ENCODE peak calls at places on chromosome 22, in seven cellular contexts. V is lower leg skin; U is CD8-positive, alpha-beta T cell; L is GM20000; F is lower lobe of right lung; X is cardiac muscle cell; W is HFF-Myc. Q is an unnamed sample.

GRCh38 chr22:39216143-39216490 is 28.7 kb downstream of the PDGFB start:
- DNase-seq in F (peak; percentile 34), L (no peak), X (no peak), U (no peak), W (no peak), V (no peak), Q (no peak)

GRCh38 chr22:46351767-46352166 is 16.3 kb downstream of the TRMU start:
- DNase-seq in F (peak; percentile 40), W (no peak), X (no peak), U (no peak), L (no peak), V (no peak), Q (no peak)

GRCh38 chr22:40674274-40674673 is 5.0 kb upstream of the MCHR1 start:
- DNase-seq in L (no peak), V (no peak), F (no peak), U (no peak), X (no peak), W (no peak), Q (no peak)

GRCh38 chr22:18091916-18092526 is 14.2 kb downstream of the PEX26 start:
- DNase-seq in V (peak; percentile 40), W (no peak), F (no peak), L (no peak), X (peak; percentile 23), U (no peak), Q (no peak)

GRCh38 chr22:22235564-22235963 is 9.0 kb upstream of the VPREB1 start:
- DNase-seq in L (peak; percentile 70), U (peak; percentile 37), F (no peak), W (no peak), X (no peak), V (no peak), Q (no peak)

GRCh38 chr22:50271519-50271970 is 1.4 kb upstream of the MAPK11 start:
- DNase-seq in W (no peak), V (no peak), U (peak; percentile 50), F (no peak), L (peak; percentile 92), X (peak; percentile 64), Q (no peak)

GRCh38 chr22:46653596-46653995 is 33.4 kb downstream of the GRAMD4 start:
- DNase-seq in U (no peak), W (no peak), V (no peak), F (no peak), L (peak; percentile 72), X (no peak), Q (no peak)

GRCh38 chr22:37704645-37705044 is 7.8 kb downstream of the TRIOBP start:
- DNase-seq in U (no peak), X (no peak), L (no peak), F (no peak), W (no peak), V (no peak), Q (no peak)

GRCh38 chr22:20086763-20087162 is 6.7 kb downstream of the DGCR8 start:
- DNase-seq in W (no peak), U (no peak), X (no peak), F (peak; percentile 5), L (no peak), V (no peak), Q (no peak)

GRCh38 chr22:36349726-36350125 is 38.0 kb downstream of the MYH9 start:
- DNase-seq in V (no peak), U (no peak), X (no peak), W (no peak), L (no peak), F (no peak), Q (no peak)

GRCh38 chr22:25068701-25069100 is 116.2 kb downstream of the KIAA1671 start:
- DNase-seq in L (no peak), U (no peak), V (no peak), F (no peak), W (no peak), X (no peak), Q (no peak)

GRCh38 chr22:26585104-26585790 is 4.7 kb downstream of the TPST2 start:
- DNase-seq in U (no peak), W (no peak), F (peak; percentile 66), V (no peak), X (peak; percentile 39), L (no peak), Q (peak; percentile 44)

GRCh38 chr22:40889116-40889515 is 27.2 kb upstream of the DNAJB7 start:
- DNase-seq in L (no peak), U (no peak), W (no peak), F (no peak), V (no peak), X (no peak), Q (no peak)

GRCh38 chr22:23403720-23404688 is 176.1 kb downstream of the IGLL1 start:
- DNase-seq in L (no peak), V (no peak), U (no peak), X (peak; percentile 18), W (no peak), F (no peak), Q (no peak)

GRCh38 chr22:31836010-31836409 is 82.2 kb downstream of the DEPDC5 start:
- DNase-seq in V (no peak), U (no peak), F (no peak), X (no peak), W (no peak), L (no peak), Q (no peak)
- TF ChIP-seq CTCF in V (no peak), U (no peak), F (no peak), X (no peak), W (no peak), L (no peak), Q (no peak)

GRCh38 chr22:28052818-28053217 is 133.8 kb upstream of the PITPNB start:
- DNase-seq in F (no peak), V (no peak), W (no peak), X (no peak), U (no peak), L (no peak), Q (no peak)
- TF ChIP-seq CTCF in F (no peak), V (no peak), W (no peak), X (no peak), U (no peak), L (no peak), Q (no peak)

GRCh38 chr22:45268958-45269844 is 15.5 kb upstream of the UPK3A start:
- DNase-seq in U (peak; percentile 92), F (peak; percentile 90), L (peak; percentile 94), W (no peak), V (peak; percentile 62), X (peak; percentile 91), Q (no peak)
- TF ChIP-seq CTCF in U (peak; percentile 85), F (peak; percentile 92), L (peak; percentile 94), W (peak; percentile 76), V (no peak), X (peak; percentile 75), Q (peak; percentile 45)

GRCh38 chr22:30433773-30434172 is 8.2 kb downstream of the MTFP1 start:
- DNase-seq in X (no peak), U (no peak), W (no peak), V (no peak), F (no peak), L (no peak), Q (no peak)

GRCh38 chr22:30433227-30433626 is 7.7 kb downstream of the MTFP1 start:
- DNase-seq in W (no peak), V (no peak), U (no peak), F (no peak), L (no peak), X (no peak), Q (no peak)

GRCh38 chr22:30434775-30435315 is 9.3 kb downstream of the MTFP1 start:
- DNase-seq in W (no peak), L (no peak), U (no peak), V (no peak), F (no peak), X (no peak), Q (no peak)

GRCh38 chr22:30436196-30436595 is 10.6 kb downstream of the MTFP1 start:
- DNase-seq in U (no peak), X (no peak), L (no peak), W (no peak), V (no peak), F (no peak), Q (no peak)

GRCh38 chr22:30435674-30436126 is 10.1 kb downstream of the MTFP1 start:
- DNase-seq in W (no peak), F (peak; percentile 54), U (peak; percentile 68), V (peak; percentile 23), L (peak; percentile 26), X (no peak), Q (no peak)
- TF ChIP-seq CTCF in W (no peak), F (peak; percentile 19), U (peak; percentile 70), V (no peak), L (no peak), X (no peak), Q (no peak)

GRCh38 chr22:32957093-32957835 is 100.9 kb downstream of the SYN3 start:
- DNase-seq in V (no peak), U (no peak), F (no peak), X (no peak), W (peak; percentile 41), L (no peak), Q (no peak)

GRCh38 chr22:32958021-32958420 is 100.2 kb downstream of the SYN3 start:
- DNase-seq in F (no peak), U (no peak), L (no peak), X (no peak), W (peak; percentile 2), V (no peak), Q (no peak)
- TF ChIP-seq CTCF in F (peak; percentile 10), U (no peak), L (no peak), X (peak; percentile 27), W (peak; percentile 16), V (no peak), Q (no peak)

GRCh38 chr22:42879371-42880021 is 22.4 kb upstream of the ARFGAP3 start:
- DNase-seq in F (no peak), V (no peak), W (no peak), X (no peak), L (no peak), U (no peak), Q (no peak)

GRCh38 chr22:42880815-42881214 is 23.7 kb upstream of the ARFGAP3 start:
- DNase-seq in F (no peak), L (no peak), W (no peak), U (no peak), X (no peak), V (no peak), Q (no peak)

GRCh38 chr22:42881982-42882656 is 25.0 kb upstream of the ARFGAP3 start:
- DNase-seq in F (no peak), X (no peak), V (no peak), U (no peak), L (no peak), W (no peak), Q (no peak)

GRCh38 chr22:42883121-42883520 is 26.0 kb upstream of the ARFGAP3 start:
- DNase-seq in X (no peak), L (no peak), V (no peak), W (no peak), F (no peak), U (no peak), Q (no peak)

DNA sequence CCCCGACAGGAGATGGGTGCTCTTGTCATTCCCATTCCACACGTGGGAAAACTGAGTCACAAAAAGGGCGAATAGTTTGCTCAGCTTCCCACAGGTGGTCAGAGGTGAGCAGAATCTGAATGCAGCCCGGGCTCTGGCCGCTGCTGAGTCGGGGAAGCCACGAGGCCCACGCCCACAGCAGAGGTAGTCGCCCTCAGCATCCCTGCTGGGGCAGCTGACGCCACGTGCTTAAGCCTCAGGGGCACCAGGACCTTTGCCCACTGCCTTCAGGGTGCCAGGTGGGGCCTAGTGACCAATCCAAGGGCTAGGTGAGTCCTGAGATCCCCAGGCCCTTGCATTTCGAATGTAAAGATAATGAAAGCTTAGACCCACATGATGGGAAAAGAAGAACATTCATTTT is 24.2 kb upstream of the ARFGAP3 start:
- DNase-seq in V (no peak), W (no peak), U (no peak), F (no peak), L (no peak), X (no peak), Q (no peak)
- TF ChIP-seq CTCF in V (no peak), W (no peak), U (no peak), F (no peak), L (no peak), X (no peak), Q (no peak)

GRCh38 chr22:28706845-28707244 is 27.2 kb upstream of the TTC28 start:
- DNase-seq in L (no peak), V (no peak), U (no peak), X (no peak), F (no peak), W (no peak), Q (no peak)
- TF ChIP-seq CTCF in L (no peak), V (no peak), U (no peak), X (no peak), F (no peak), W (no peak), Q (no peak)